ENCODE peak calls at places on chromosome 6, in nine cellular contexts. J is SK-N-SH, Y is mesenchymal stem cell, F is H9, W is GM23338, R is trophoblast cell, D is fibroblast of lung, B is IMR-90, V is hepatocyte. P is an unnamed sample.

GRCh38 chr6:161301338-161301737 is 27.5 kb upstream of the AGPAT4 start:
- DNase-seq in V (peak), J (no peak), W (no peak), Y (peak), F (no peak), R (peak), B (peak), D (peak), P (no peak)

GRCh38 chr6:30556964-30557682 is at the start of gene PRR3:
- DNase-seq in R (peak), B (peak), J (peak), Y (peak), D (peak), V (peak), W (peak), F (peak), P (peak)

GRCh38 chr6:117326396-117326795 is 61.0 kb downstream of the VGLL2 start:
- DNase-seq in B (no peak), D (peak), W (no peak), V (no peak), F (no peak), Y (no peak), J (no peak), R (no peak), P (peak)

GRCh38 chr6:33607126-33607783 is 13.9 kb upstream of the ITPR3 start:
- DNase-seq in D (no peak), W (no peak), F (no peak), Y (no peak), V (peak), J (peak), R (no peak), B (no peak), P (no peak)

GRCh38 chr6:16082367-16082766 is 46.5 kb upstream of the MYLIP start:
- DNase-seq in V (no peak), J (no peak), Y (no peak), W (no peak), R (no peak), D (no peak), F (no peak), B (no peak), P (no peak)

GRCh38 chr6:106117579-106117978 is 31.4 kb downstream of the PRDM1 start:
- DNase-seq in W (no peak), J (no peak), R (no peak), V (no peak), Y (no peak), D (no peak), B (no peak), F (no peak), P (no peak)

GRCh38 chr6:136607204-136607931 is 57.1 kb upstream of the MAP7 start:
- DNase-seq in W (no peak), Y (no peak), F (no peak), D (peak), J (no peak), V (no peak), R (no peak), B (peak), P (peak)

GRCh38 chr6:40957616-40958492 is 81.2 kb downstream of the UNC5CL start:
- DNase-seq in W (no peak), D (peak), Y (peak), V (peak), R (no peak), J (no peak), F (no peak), B (peak), P (peak)

GRCh38 chr6:149942461-149942829 is 631 bp downstream of the ULBP2 start:
- DNase-seq in B (no peak), D (no peak), J (no peak), V (peak), W (no peak), R (no peak), F (no peak), Y (no peak), P (no peak)

GRCh38 chr6:127026247-127026646 is 92.2 kb upstream of the RSPO3 start:
- DNase-seq in V (peak), W (peak), J (no peak), Y (no peak), D (peak), F (no peak), B (no peak), R (no peak), P (peak)

GRCh38 chr6:45195137-45195536 is 133.0 kb upstream of the RUNX2 start:
- DNase-seq in R (no peak), B (no peak), W (no peak), Y (no peak), D (no peak), V (no peak), J (no peak), F (no peak), P (no peak)
- H3K4me2 ChIP-seq in R (no peak), B (no peak), W (no peak), Y (no peak), D (no peak), V (no peak), J (no peak), F (no peak), P (no peak)

GRCh38 chr6:57265755-57266221 is 43.7 kb upstream of the RAB23 start:
- DNase-seq in V (no peak), R (no peak), D (peak), J (no peak), Y (peak), F (no peak), W (no peak), B (peak), P (peak)
- H3K4me2 ChIP-seq in V (no peak), R (no peak), D (peak), J (peak), Y (no peak), F (no peak), W (no peak), B (peak), P (peak)

GRCh38 chr6:110357298-110357695 is 852 bp downstream of the METTL24 start:
- DNase-seq in V (no peak), D (no peak), B (no peak), W (no peak), J (no peak), R (no peak), F (no peak), Y (no peak), P (no peak)
- H3K4me2 ChIP-seq in V (peak), D (peak), B (no peak), W (peak), J (no peak), R (peak), F (peak), Y (peak), P (no peak)

GRCh38 chr6:44524491-44525227 is 137.2 kb downstream of the CDC5L start:
- DNase-seq in B (no peak), D (no peak), F (no peak), V (no peak), Y (no peak), R (no peak), W (no peak), J (no peak), P (no peak)
- H3K4me2 ChIP-seq in B (no peak), D (no peak), F (no peak), V (no peak), Y (no peak), R (no peak), W (no peak), J (no peak), P (no peak)

GRCh38 chr6:37243131-37243815 is 14.3 kb upstream of the TBC1D22B start:
- DNase-seq in V (no peak), D (no peak), W (no peak), B (no peak), Y (no peak), R (no peak), F (no peak), J (no peak), P (no peak)
- H3K4me2 ChIP-seq in V (no peak), D (peak), W (no peak), B (peak), Y (no peak), R (no peak), F (no peak), J (peak), P (peak)

GRCh38 chr6:39213195-39213920 is 15.9 kb downstream of the KCNK5 start:
- DNase-seq in D (no peak), R (no peak), V (no peak), J (no peak), B (no peak), F (no peak), Y (no peak), W (no peak), P (no peak)
- H3K4me2 ChIP-seq in D (no peak), R (no peak), V (no peak), J (no peak), B (no peak), F (no peak), Y (no peak), W (no peak), P (no peak)

DNA sequence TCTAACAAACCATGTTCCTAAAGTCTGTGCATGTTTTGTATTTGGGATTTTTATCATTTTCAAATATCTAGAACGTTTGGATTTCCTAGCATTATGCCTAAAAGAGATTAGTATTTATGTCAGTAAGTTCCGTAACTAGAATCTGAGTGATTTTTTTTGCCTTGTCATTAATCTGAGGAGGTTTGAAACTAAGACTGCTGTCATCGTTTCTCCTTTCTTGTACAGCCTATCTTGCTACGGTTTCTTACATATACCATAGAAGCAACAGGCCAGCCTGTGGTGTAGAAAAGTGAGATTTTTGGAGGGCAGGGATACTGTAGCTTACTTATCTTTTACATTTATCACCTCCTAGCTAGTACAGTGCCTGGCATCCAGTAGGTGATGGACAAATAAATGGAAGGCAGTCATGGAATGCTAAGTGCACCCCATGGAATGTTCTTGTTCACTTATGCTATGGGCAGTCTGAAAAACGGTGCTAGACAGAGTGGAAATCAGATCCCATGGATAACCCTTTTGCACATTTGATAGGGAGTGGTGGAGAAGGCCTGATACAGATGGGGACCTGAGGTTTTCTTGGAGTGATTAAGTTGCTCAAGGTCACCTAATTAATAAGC is 93.9 kb downstream of the ARID1B start:
- DNase-seq in W (no peak), D (no peak), V (no peak), Y (no peak), B (no peak), R (no peak), F (no peak), J (no peak), P (no peak)
- H3K4me2 ChIP-seq in W (no peak), D (no peak), V (no peak), Y (no peak), B (no peak), R (no peak), F (no peak), J (no peak), P (no peak)

DNA sequence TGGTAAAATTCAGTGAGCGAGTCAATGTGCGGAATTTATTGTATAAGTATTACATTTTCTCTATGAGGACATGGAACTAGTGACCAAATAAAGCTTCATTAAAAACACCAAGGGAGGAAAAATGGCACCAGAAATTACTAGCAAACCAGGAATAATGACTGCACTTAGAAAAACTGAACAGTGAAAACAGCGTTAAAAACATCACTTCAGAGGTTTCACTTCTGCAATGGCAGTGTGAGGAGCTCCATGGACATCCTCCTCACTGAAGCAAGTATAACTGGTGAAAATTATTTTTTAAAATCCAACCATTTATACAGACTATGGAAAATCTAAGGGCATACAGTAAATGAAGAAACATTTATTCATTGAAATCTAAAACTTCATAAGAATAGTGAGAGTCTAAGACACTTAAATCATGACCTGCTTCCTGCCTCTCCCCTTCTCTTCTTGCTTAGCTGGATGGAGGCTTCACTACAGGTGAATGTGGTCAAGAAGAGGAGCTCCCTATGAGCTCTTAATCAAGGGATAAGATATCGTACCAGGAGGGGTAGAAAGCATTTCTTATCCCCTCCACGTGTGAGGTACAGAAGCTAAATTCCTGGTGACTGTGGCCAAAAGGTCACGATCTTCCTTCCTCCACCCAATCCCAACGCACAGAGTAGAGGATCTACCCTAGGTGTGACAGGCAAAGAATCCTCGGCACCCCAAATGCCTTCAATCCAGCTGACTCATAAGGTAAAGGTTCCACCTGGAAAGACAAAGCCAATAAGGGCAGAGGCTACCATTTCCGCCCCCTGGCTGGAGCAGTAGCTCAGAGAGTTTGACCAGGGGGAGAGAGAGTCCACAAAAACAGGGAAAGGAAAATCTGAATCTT is 12.3 kb upstream of the ASF1A start:
- DNase-seq in Y (no peak), D (no peak), B (no peak), J (no peak), V (no peak), W (peak), F (peak), R (no peak), P (no peak)
- H3K4me2 ChIP-seq in Y (no peak), D (no peak), B (no peak), J (no peak), V (no peak), W (no peak), F (no peak), R (no peak), P (no peak)

GRCh38 chr6:11393713-11394627 is 143.6 kb upstream of the TMEM170B start:
- DNase-seq in W (no peak), Y (peak), D (peak), R (no peak), J (no peak), F (no peak), B (peak), V (no peak), P (peak)
- H3K4me2 ChIP-seq in W (no peak), Y (peak), D (no peak), R (no peak), J (peak), F (no peak), B (no peak), V (no peak), P (no peak)